ENCODE peak calls at places on chromosomes 5 and 9, in four cellular contexts. C, D, R and K are unnamed samples.
A peak's percentile ranks its signal among the peaks of the same experiment; 100 is the strongest.

GRCh38 chr9:21060919-21061561 is 16.7 kb downstream of the IFNB1 start:
- DNase-seq in C (no peak), D (peak; percentile 40), R (peak; percentile 25), K (no peak)

GRCh38 chr5:170268153-170268689 is 29.4 kb downstream of the LCP2 start:
- DNase-seq in C (no peak), D (no peak), R (no peak), K (no peak)

GRCh38 chr5:176851871-176852270 is 41.5 kb downstream of the UNC5A start:
- DNase-seq in C (no peak), D (no peak), R (no peak), K (no peak)

GRCh38 chr5:168649306-168649705 is 70.1 kb upstream of the PANK3 start:
- DNase-seq in C (no peak), D (no peak), R (no peak), K (peak; percentile 42)

GRCh38 chr9:88355166-88355565 is 33.1 kb upstream of the SPIN1 start:
- DNase-seq in C (peak; percentile 19), D (peak; percentile 28), R (no peak), K (no peak)

GRCh38 chr5:124803617-124804331 is 57.3 kb upstream of the ZNF608 start:
- DNase-seq in C (no peak), D (no peak), R (no peak), K (no peak)

GRCh38 chr9:116157436-116158138 is 4.0 kb downstream of the PAPPA start:
- DNase-seq in C (no peak), D (peak; percentile 73), R (peak; percentile 62), K (peak; percentile 66)

GRCh38 chr5:173228639-173229380 is 6.2 kb downstream of the NKX2-5 start:
- DNase-seq in C (no peak), D (no peak), R (no peak), K (peak; percentile 25)

GRCh38 chr9:74521009-74521408 is 23.9 kb downstream of the RORB start:
- DNase-seq in C (no peak), D (peak; percentile 10), R (peak; percentile 37), K (no peak)

GRCh38 chr5:65364907-65365306 is 116.8 kb downstream of the ADAMTS6 start:
- DNase-seq in C (no peak), D (peak; percentile 19), R (peak; percentile 17), K (peak; percentile 79)

GRCh38 chr9:120377268-120378150 is 202.5 kb downstream of the CDK5RAP2 start:
- DNase-seq in C (no peak), D (no peak), R (no peak), K (peak; percentile 46)

GRCh38 chr5:160271396-160271795 is 41.0 kb downstream of the CCNJL start:
- DNase-seq in C (no peak), D (no peak), R (no peak), K (no peak)

GRCh38 chr5:55903121-55903701 is 52.1 kb downstream of the IL31RA start:
- DNase-seq in C (no peak), D (peak; percentile 79), R (peak; percentile 23), K (peak; percentile 54)

GRCh38 chr9:14358523-14358922 is 44.6 kb upstream of the NFIB start:
- DNase-seq in C (no peak), D (peak; percentile 58), R (peak; percentile 41), K (no peak)

GRCh38 chr5:68033961-68034581 is 181.5 kb upstream of the PIK3R1 start:
- DNase-seq in C (no peak), D (peak; percentile 85), R (peak; percentile 93), K (peak; percentile 89)

GRCh38 chr5:109451161-109451560 is 41.4 kb upstream of the PJA2 start:
- DNase-seq in C (no peak), D (no peak), R (no peak), K (no peak)

GRCh38 chr9:90455316-90455715 is 187.3 kb downstream of the DIRAS2 start:
- DNase-seq in C (no peak), D (no peak), R (no peak), K (no peak)

GRCh38 chr5:173016621-173017046 is 33.1 kb downstream of the ATP6V0E1 start:
- DNase-seq in C (peak; percentile 52), D (peak; percentile 75), R (peak; percentile 90), K (peak; percentile 82)

GRCh38 chr9:23596913-23597634 is 229.0 kb downstream of the ELAVL2 start:
- DNase-seq in C (no peak), D (no peak), R (no peak), K (no peak)

GRCh38 chr5:116848974-116849586 is 274.5 kb upstream of the SEMA6A start:
- DNase-seq in C (no peak), D (peak; percentile 17), R (no peak), K (no peak)

GRCh38 chr5:116566251-116566650 is 8.4 kb downstream of the SEMA6A start:
- DNase-seq in C (no peak), D (no peak), R (no peak), K (no peak)

GRCh38 chr5:73981696-73982095 is 355.7 kb downstream of the ARHGEF28 start:
- DNase-seq in C (no peak), D (no peak), R (no peak), K (no peak)

GRCh38 chr9:133769511-133770075 is 31.4 kb upstream of the SARDH start:
- DNase-seq in C (no peak), D (no peak), R (no peak), K (no peak)

GRCh38 chr9:19551124-19551929 is 142.5 kb downstream of the ACER2 start:
- DNase-seq in C (no peak), D (no peak), R (peak; percentile 4), K (no peak)

GRCh38 chr9:126613656-126614055 is at the start of gene LMX1B:
- DNase-seq in C (no peak), D (peak; percentile 20), R (peak; percentile 40), K (peak; percentile 34)

GRCh38 chr9:77750284-77750683 is 102.2 kb upstream of the GNA14 start:
- DNase-seq in C (no peak), D (peak; percentile 39), R (peak; percentile 38), K (peak; percentile 20)

DNA sequence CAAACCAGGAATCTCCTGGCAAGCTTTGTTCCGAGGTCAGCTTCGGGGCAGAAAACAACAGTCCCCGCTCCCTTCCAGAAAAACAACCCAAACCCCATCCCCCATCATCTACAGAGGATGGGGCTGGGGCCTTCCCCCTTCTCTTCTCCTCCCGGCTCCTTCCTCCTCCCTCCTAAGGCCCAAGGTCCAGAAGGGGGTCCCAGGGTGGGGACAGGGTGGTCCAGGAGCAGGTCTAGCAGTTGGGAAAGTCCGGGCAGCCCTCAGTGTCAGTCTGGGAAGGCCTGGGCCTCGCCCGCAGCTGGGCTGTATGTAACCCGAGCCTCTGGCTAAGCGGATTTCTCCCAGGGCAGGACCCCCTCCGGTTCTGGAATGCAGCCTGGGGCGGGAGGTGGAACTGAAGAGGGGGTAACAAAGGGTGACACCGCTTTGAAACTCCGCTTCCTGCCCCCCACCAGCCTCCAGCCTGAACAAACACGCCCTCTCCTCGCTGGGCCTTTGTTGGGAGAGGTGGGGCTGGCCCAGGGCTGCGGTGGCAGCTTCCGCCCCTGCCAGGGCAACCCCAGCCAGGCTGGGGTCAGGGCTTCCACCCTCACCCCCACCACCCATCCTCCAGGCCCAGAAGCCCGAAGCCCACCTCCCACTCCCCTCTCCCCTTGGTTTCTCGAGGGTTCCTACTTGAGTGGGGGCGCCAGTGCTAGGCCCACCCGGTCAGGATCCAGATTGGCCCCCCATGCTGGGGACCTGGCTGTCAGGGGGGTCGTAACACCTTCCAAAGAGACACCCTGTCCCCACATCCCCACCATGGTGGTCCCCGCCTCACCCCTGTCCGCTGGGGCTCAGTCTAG is 63.5 kb downstream of the C9orf50 start:
- DNase-seq in C (no peak), D (peak; percentile 98), R (no peak), K (no peak)
- H3K4me3 ChIP-seq in C (no peak overlapping the region), D (peak overlapping the region; percentile 13), R (no peak overlapping the region), K (no peak overlapping the region)

GRCh38 chr9:106560540-106560939 is 302.4 kb upstream of the ZNF462 start:
- DNase-seq in C (no peak), D (no peak), R (no peak), K (no peak)
- TF ChIP-seq CTCF in C (no peak), D (no peak), R (no peak), K (no peak)

DNA sequence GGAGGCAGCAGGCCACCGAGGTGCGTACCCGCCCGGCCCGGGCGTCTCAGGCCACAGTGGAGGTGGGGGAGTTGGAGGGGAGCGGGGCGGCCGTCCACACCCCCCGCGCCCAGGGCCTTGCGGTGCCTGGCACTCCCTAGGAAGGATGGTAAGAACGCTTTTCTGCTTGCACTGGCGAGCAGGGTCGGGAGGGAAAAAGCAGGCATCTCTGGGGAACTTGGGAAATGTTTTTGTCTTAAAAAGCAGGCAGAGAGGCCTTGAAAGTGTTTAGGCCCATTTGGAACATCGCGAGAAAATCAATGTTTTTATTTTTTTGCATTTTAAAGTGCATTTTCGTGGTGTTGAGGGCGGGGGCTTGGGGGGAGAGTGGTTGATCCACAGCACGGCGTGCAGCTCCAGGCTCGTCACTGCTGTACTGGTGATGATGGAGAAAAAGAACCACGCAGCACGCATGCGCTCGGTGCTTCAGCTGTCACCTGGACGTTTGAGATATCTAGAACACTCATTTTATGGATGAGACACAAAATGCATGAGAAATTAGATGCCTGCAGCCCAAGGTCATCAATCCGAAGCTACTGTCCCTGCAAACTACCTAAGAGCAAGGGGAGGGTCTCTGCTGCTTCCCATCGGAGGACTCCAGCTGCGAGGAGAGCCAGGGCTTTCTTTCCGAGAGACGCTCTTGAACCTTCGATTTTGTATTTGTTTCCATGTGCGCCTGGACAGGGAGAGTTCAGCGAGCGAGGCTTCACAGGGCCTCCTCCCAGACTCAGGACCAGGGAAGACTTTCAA is 2.2 kb downstream of the DMRT2 start:
- DNase-seq in C (no peak), D (no peak), R (no peak), K (no peak)
- H3K4me3 ChIP-seq in C (peak overlapping the region; percentile 35), D (no peak overlapping the region), R (peak overlapping the region; percentile 25), K (no peak overlapping the region)

GRCh38 chr5:88539642-88540476 is 271.2 kb upstream of the TMEM161B start:
- DNase-seq in C (no peak), D (no peak), R (no peak), K (no peak)

DNA sequence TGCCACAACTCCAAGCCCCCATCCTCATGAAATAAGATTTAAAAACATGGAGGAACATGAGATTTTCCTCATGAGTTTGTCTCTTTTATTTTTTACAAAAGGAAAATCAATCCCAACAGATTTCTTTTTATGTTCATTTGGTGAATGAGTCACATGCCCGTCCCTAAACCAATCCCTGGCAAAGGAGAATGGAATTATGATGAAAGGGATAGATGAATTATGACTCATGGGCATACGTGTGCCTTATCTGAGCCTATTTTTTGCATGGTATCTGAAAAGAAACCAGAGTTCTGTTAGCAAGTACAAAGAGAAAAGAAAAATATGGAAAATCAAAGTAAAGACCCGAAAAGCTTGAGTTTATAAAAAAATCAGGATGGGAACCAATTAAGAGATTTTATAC is 267.5 kb upstream of the TMEM161B start:
- DNase-seq in C (no peak), D (no peak), R (peak; percentile 3), K (no peak)
- TF ChIP-seq CTCF in C (no peak), D (no peak), R (no peak), K (no peak)

DNA sequence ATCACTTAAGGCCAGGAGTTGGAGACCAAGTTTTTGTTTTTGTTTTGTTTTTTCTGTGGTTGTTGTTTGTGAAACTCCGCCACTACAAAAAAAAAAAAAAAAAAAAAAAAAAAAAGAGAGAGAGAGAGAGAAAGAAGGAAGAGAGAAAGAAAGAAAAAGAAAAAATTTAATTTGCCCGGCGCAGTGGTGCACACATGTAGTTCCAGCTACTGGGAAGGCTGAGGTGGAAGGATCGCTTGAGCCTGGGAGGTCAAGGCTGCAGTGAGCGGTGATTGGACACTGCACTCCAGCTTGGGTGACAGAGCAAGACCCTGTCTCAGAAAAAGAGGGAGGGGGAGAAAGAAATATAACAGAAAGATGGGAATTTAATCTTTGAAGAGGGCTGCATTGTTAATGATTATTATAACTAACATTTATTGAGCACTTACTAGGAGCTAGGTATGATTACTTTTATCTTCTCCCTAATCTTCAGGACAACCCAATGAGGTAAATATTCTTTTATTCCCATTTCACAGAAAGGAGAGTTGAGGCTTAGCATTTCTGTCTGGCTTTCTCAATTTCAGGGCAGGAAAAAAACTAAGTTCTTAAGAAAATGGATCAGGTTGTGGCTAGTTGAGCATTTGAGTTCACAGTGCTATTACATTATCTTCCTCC is 1.0 kb downstream of the THG1L start:
- DNase-seq in C (no peak), D (no peak), R (no peak), K (no peak)
- H3K4me3 ChIP-seq in C (no peak overlapping the region), D (peak overlapping the region; percentile 96), R (peak overlapping the region; percentile 100), K (no peak overlapping the region)

GRCh38 chr9:123081824-123082223 is 48.4 kb downstream of the GPR21 start:
- DNase-seq in C (no peak), D (peak; percentile 73), R (peak; percentile 61), K (peak; percentile 68)
- TF ChIP-seq CTCF in C (peak; percentile 49), D (peak; percentile 69), R (peak; percentile 57), K (peak; percentile 57)